ENCODE peak calls at places on chromosomes 16 and 17, in nine cellular contexts. K is IMR-90, O is A549, C is H54, D is transverse colon, U is NB4, N is vagina, M is breast epithelium, A is esophagus squamous epithelium. G is an unnamed sample.

GRCh38 chr17:38869647-38870258 is at the start of gene LASP1:
- DNase-seq in D (peak), C (no peak), U (peak), N (no peak), A (peak), M (peak), K (peak), O (peak), G (peak)

GRCh38 chr17:13509561-13509960 is 92.2 kb downstream of the HS3ST3A1 start:
- DNase-seq in D (no peak), N (no peak), U (no peak), K (peak), M (no peak), A (no peak), O (no peak), C (no peak), G (no peak)

GRCh38 chr17:77304746-77305473 is 164.1 kb downstream of the SEC14L1 start:
- DNase-seq in U (no peak), N (no peak), D (peak), A (no peak), O (no peak), M (no peak), K (no peak), C (no peak), G (no peak)

GRCh38 chr17:76261421-76262215 is 3.5 kb upstream of the UBALD2 start:
- DNase-seq in C (no peak), O (no peak), M (no peak), K (peak), D (no peak), U (no peak), N (no peak), A (no peak), G (no peak)

GRCh38 chr17:44465276-44465675 is 37.9 kb downstream of the GPATCH8 start:
- DNase-seq in D (no peak), N (no peak), O (no peak), A (no peak), M (no peak), U (no peak), K (no peak), C (no peak), G (no peak)

GRCh38 chr17:1562178-1562643 is 381 bp downstream of the PITPNA start:
- DNase-seq in O (no peak), C (peak), A (no peak), K (no peak), N (no peak), D (peak), M (peak), U (no peak), G (peak)

GRCh38 chr16:69712277-69712676 is 14.1 kb downstream of the NQO1 start:
- DNase-seq in U (no peak), O (no peak), D (no peak), C (no peak), M (peak), N (no peak), A (no peak), K (no peak), G (no peak)

GRCh38 chr17:284676-285355 is 67.8 kb downstream of the RPH3AL start:
- DNase-seq in A (no peak), C (no peak), O (no peak), D (no peak), U (no peak), N (no peak), K (no peak), M (no peak), G (peak)

GRCh38 chr17:49647256-49647585 is 30.7 kb downstream of the SPOP start:
- DNase-seq in C (no peak), A (no peak), D (no peak), M (no peak), K (no peak), O (no peak), U (no peak), N (no peak), G (no peak)

GRCh38 chr17:32806646-32807045 is 70.3 kb downstream of the MYO1D start:
- DNase-seq in N (no peak), U (no peak), D (no peak), M (no peak), K (no peak), A (no peak), O (peak), C (no peak), G (no peak)

GRCh38 chr17:6568186-6568758 is 11.9 kb upstream of the PITPNM3 start:
- DNase-seq in M (no peak), U (no peak), D (no peak), A (no peak), K (no peak), C (no peak), N (no peak), O (no peak), G (peak)

GRCh38 chr17:81537856-81538555 is 9.8 kb downstream of the FSCN2 start:
- DNase-seq in D (no peak), N (no peak), M (no peak), K (no peak), O (no peak), C (no peak), U (no peak), A (no peak), G (no peak)

GRCh38 chr17:81535007-81535328 is 6.8 kb downstream of the FSCN2 start:
- DNase-seq in C (no peak), O (no peak), A (no peak), K (no peak), N (no peak), D (no peak), M (no peak), U (no peak), G (no peak)

GRCh38 chr17:81537343-81537855 is 9.2 kb downstream of the FSCN2 start:
- DNase-seq in A (no peak), M (no peak), O (peak), C (no peak), U (peak), N (no peak), K (no peak), D (peak), G (no peak)

GRCh38 chr17:81535480-81536298 is 7.5 kb downstream of the FSCN2 start:
- DNase-seq in C (no peak), M (no peak), K (no peak), U (no peak), A (no peak), O (no peak), D (no peak), N (no peak), G (no peak)

GRCh38 chr17:81536299-81537290 is 8.4 kb downstream of the FSCN2 start:
- DNase-seq in C (no peak), O (no peak), M (no peak), U (no peak), K (peak), A (no peak), N (no peak), D (no peak), G (no peak)
- TF ChIP-seq POLR2A in C (no peak), O (no peak), M (no peak), U (no peak), K (no peak), A (no peak), N (no peak), D (no peak), G (no peak)

GRCh38 chr16:84182680-84183571 is 3.9 kb downstream of the TAF1C start:
- DNase-seq in O (no peak), M (no peak), D (no peak), K (no peak), A (no peak), N (no peak), C (no peak), U (no peak), G (no peak)

GRCh38 chr16:84184775-84185174 is 2.1 kb downstream of the TAF1C start:
- DNase-seq in N (peak), M (no peak), U (no peak), K (no peak), A (no peak), C (no peak), O (no peak), D (no peak), G (no peak)

GRCh38 chr16:84183572-84183875 is 3.3 kb downstream of the TAF1C start:
- DNase-seq in A (no peak), O (no peak), M (no peak), K (no peak), N (no peak), U (no peak), D (no peak), C (no peak), G (no peak)

GRCh38 chr16:84183911-84184310 is 2.9 kb downstream of the TAF1C start:
- DNase-seq in K (no peak), C (no peak), N (no peak), D (no peak), U (no peak), A (no peak), M (no peak), O (peak), G (no peak)

GRCh38 chr16:84186685-84187437 is at the start of gene TAF1C:
- DNase-seq in U (peak), O (peak), K (peak), D (peak), M (peak), A (peak), C (peak), N (no peak), G (peak)
- TF ChIP-seq POLR2A in U (peak), O (peak), K (no peak), D (peak), M (no peak), A (no peak), C (peak), N (no peak), G (no peak)

DNA sequence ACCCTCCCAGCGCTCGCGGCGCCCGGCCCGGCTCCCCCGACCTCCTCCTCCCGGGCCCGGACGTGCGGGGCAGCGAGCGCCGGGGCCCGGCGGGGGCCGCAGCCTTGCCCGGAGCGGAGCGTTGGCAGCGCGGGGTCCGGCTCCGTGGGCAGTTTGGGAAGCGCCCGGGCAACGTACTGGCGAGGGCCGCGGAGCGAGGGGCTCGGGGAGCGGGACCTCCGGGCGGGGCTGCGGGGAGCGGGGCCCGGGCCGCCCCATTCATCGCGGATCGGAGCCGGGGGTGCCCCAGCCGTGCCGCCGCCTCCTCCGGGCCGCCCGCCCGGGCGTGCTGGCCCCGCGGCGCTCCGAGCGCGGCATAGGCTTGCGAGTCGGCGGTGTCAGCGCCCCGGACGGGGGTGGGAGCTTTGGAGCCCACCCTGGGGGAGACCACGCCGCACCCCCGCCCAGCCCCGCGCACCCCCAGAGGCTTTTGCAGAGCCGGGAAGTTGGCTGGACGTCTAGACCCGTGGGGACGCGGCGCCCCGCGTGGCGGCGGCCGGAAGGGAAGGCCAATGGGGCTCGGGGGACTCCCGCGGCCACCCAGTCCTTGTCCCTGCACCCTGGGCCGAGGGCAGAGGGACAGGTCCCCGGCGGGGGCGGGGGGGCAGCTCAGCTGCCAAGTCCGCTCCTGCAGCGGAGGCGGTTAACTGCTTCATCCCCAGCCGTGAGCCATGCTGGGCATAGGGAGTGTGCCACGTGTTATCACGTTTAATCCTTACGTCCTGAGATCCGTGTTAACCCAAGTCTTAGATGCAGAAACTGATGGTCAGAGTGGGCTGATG is 852 bp downstream of the ZNF469 start:
- DNase-seq in N (no peak), A (no peak), D (no peak), K (peak), U (no peak), C (no peak), O (peak), M (no peak), G (no peak)
- TF ChIP-seq POLR2A in N (no peak), A (no peak), D (no peak), K (no peak), U (no peak), C (peak), O (no peak), M (no peak), G (no peak)

GRCh38 chr16:369275-369865 is 968 bp downstream of the MRPL28 start:
- DNase-seq in K (no peak), D (no peak), C (no peak), N (no peak), A (no peak), U (no peak), M (no peak), O (no peak), G (no peak)

GRCh38 chr16:371729-372521 is 1.6 kb upstream of the MRPL28 start:
- DNase-seq in N (no peak), M (no peak), O (no peak), U (no peak), C (no peak), A (no peak), D (no peak), K (no peak), G (no peak)

GRCh38 chr16:369866-370436 is 387 bp downstream of the MRPL28 start:
- DNase-seq in N (no peak), M (no peak), A (no peak), D (no peak), O (no peak), U (no peak), K (no peak), C (no peak), G (no peak)

GRCh38 chr16:370980-371728 is 816 bp upstream of the MRPL28 start:
- DNase-seq in N (no peak), A (no peak), D (peak), K (no peak), U (no peak), C (no peak), M (no peak), O (no peak), G (no peak)

DNA sequence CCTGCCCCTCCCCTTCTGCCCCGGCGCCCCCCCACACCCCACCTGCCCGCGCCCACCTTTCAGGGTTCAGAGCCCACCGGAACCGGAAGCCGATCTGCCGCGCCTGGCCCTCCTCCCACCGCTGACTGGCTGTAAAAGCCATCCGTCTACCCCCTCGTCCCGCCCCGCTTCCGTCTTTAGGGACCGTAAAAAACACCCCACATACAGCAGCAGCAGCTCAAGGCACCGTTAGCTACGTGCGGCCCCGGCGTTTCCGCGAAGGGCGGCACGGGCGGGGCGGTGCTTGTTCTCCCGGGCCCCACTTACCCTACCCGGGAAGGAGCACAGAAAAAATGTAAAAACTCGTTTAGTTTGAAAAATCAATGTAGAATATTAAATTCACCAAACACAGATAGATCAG is at the start of gene MRPL28:
- DNase-seq in K (peak), A (peak), C (peak), U (peak), O (peak), D (peak), M (peak), N (peak), G (peak)
- TF ChIP-seq POLR2A in K (no peak), A (no peak), C (peak), U (peak), O (peak), D (peak), M (no peak), N (no peak), G (no peak)

GRCh38 chr16:11328172-11329079 is 16.8 kb upstream of the RMI2 start:
- DNase-seq in N (peak), C (peak), O (peak), U (peak), K (peak), M (no peak), A (peak), D (peak), G (no peak)
- TF ChIP-seq POLR2A in N (no peak), C (no peak), O (no peak), U (no peak), K (no peak), M (no peak), A (no peak), D (no peak), G (no peak)

GRCh38 chr17:46192484-46193245 is 564 bp downstream of the KANSL1 start:
- DNase-seq in U (peak), D (peak), C (peak), N (peak), M (peak), K (peak), A (no peak), O (peak), G (peak)
- TF ChIP-seq POLR2A in U (peak), D (no peak), C (peak), N (peak), M (no peak), K (peak), A (no peak), O (peak), G (no peak)

DNA sequence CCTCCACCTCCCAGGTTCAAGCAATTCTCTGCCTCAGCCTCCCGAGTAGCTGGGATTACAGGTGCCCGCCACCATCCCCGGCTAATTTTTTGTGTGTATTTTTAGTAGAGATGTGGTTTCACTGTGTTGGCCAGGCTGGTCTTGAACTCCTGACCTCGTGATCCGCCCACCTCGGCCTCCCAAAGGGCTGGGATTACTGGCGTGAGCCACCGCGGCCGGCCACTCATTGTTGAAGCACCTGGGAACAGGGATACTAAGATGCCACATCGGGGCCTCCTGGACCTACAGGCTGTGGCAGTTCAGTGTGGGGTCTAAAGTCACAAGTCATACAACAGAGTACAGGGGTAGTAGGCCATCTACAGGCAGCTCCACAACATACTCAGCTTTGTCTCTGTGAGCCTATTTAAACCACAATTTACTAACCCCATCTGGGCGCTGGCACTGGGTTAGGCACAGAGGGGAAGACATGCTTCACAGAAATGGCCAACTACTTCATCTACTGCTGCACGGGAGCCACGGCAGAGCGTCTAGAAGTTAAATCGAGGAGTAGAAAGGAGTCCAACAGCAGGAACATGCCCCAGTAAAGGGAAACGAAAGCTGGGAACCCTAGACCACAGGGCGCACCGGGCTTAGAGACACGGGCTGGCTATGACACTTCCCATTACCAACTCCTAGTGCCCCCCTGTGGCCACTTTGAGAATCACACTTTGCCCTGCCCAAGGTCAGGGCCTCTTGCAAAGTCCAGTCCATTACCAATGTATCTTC is 4.3 kb downstream of the VAMP2 start:
- DNase-seq in D (peak), C (peak), U (peak), M (peak), N (peak), A (peak), K (peak), O (peak), G (peak)
- TF ChIP-seq POLR2A in D (peak), C (no peak), U (no peak), M (no peak), N (no peak), A (no peak), K (peak), O (no peak), G (no peak)

DNA sequence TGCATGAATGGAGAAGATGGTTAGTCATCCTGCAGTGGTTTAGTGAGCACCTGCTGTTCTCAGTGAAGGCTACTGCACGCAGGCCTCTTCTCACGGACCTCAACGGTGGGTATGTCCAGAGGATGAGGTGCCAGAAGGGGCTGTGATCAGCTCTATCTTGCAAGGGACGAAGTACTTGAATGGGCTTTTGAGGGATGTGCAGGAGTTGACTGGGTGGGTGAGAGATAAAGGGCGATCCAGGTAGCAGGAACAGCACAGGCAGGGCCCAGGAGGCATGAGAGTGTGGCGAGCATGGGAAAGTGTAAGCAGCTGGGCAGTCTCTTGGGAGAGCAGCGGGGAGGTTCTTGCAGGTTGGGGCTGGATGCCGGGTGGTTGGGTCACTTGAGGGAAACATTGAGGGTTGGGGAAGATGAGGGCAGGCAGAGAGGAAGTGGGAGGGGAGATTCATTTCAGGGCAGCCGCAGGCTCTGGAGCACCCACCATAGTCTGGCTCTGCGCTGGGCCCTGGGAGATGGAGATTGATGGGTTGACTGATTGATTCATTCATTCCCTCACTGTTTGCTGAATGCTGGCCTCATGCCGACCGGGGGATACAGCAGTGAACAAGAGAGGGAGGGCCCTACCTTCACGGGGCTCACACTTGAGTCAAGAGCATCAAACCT is 115.1 kb upstream of the CIBAR2 start:
- DNase-seq in U (peak), N (no peak), O (no peak), D (no peak), A (no peak), C (no peak), M (no peak), K (no peak), G (no peak)
- TF ChIP-seq POLR2A in U (no peak), N (no peak), O (no peak), D (no peak), A (no peak), C (no peak), M (no peak), K (no peak), G (no peak)